ENCODE peak calls at places on chromosomes 2 and 18, in four cellular contexts. U is K562, L is HL-60, H is GM12878. C is an unnamed sample.
A peak's percentile ranks its signal among the peaks of the same experiment; 100 is the strongest.

GRCh38 chr2:179454443-179455218 is 190.0 kb upstream of the SESTD1 start:
- DNase-seq in U (no peak), L (no peak), H (no peak), C (no peak)

GRCh38 chr2:130797493-130798435 is 39.0 kb upstream of the ARHGEF4 start:
- DNase-seq in U (peak; percentile 92), L (peak; percentile 59), H (peak; percentile 19), C (peak; percentile 92)

GRCh38 chr18:75525331-75525730 is 97.8 kb upstream of the SMIM21 start:
- DNase-seq in U (no peak), L (no peak), H (no peak), C (no peak)

GRCh38 chr2:187547353-187547979 is 6.8 kb downstream of the TFPI start:
- DNase-seq in U (peak; percentile 63), L (no peak), H (no peak), C (no peak)

GRCh38 chr2:48510329-48510728 is 19.6 kb upstream of the STON1 start:
- DNase-seq in U (no peak), L (no peak), H (no peak), C (no peak)

GRCh38 chr2:185202416-185202815 is 536.2 kb upstream of the FSIP2 start:
- DNase-seq in U (no peak), L (no peak), H (no peak), C (no peak)

GRCh38 chr18:37567061-37567993 is 1.7 kb upstream of the CELF4 start:
- DNase-seq in U (no peak), L (no peak), H (no peak), C (no peak)

GRCh38 chr2:100114011-100114433 is 28.4 kb downstream of the AFF3 start:
- DNase-seq in U (no peak), L (no peak), H (no peak), C (no peak)

GRCh38 chr2:220117010-220117409 is 489.6 kb downstream of the SLC4A3 start:
- DNase-seq in U (no peak), L (no peak), H (no peak), C (no peak)

GRCh38 chr2:186068154-186068826 is 329.7 kb downstream of the FSIP2 start:
- DNase-seq in U (no peak), L (no peak), H (no peak), C (no peak)

GRCh38 chr2:239883326-239884050 is 141.7 kb downstream of the NDUFA10 start:
- DNase-seq in U (no peak), L (no peak), H (no peak), C (no peak)

GRCh38 chr2:123514808-123515207 is 510.3 kb upstream of the CNTNAP5 start:
- DNase-seq in U (no peak), L (no peak), H (no peak), C (no peak)

GRCh38 chr2:215698566-215698965 is 262.7 kb upstream of the FN1 start:
- DNase-seq in U (no peak), L (no peak), H (no peak), C (no peak)
- TF ChIP-seq SPI1 in U (no peak), L (no peak), H (no peak), C (no peak)

GRCh38 chr2:218879881-218880748 is 537 bp upstream of the WNT10A start:
- DNase-seq in U (peak; percentile 42), L (peak; percentile 43), H (peak; percentile 80), C (peak; percentile 80)
- TF ChIP-seq SPI1 in U (no peak), L (no peak), H (no peak), C (no peak)

GRCh38 chr2:218418321-218418716 is 604 bp upstream of the VIL1 start:
- DNase-seq in U (no peak), L (no peak), H (no peak), C (no peak)
- TF ChIP-seq SPI1 in U (no peak), L (no peak), H (no peak), C (no peak)

DNA sequence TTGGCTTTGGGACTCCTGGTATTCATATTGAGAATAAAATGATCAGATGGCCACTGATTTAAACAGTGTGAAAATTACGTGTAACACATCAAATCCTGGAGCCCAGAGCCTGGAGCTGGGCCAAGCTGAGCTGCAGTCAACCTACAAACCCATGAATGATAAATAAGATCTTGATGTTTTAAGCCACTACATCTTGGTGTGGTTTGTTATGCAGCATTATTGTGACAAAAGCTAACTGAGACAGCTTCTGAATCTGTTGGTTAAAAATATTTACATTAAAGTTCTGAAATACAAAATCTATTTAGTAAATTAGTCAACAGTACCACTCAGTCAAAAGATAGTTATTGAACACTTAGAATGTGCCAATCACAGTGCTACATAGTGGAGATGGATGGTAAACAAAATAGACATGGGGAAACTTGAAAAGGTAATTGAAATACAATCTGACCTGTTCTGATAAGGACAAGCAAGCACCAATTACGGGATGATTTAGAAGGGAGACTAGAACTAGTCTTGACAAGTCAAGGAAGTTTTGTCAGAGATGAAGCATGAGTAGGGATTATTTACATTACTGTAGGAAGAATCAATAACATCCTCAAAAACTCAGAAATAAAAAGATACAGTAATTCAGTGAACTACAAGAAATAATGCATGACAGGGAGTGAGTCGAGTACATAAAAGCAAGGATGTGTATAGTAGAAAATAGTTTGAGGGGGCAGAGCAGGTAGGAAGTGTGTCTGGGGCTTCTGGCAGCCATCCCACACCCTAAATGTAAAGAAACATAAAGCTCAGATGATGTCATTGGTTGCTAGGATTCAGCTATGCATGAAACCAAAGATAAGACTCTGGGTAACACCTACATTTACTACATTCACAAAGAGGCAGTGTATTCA is 157.7 kb downstream of the HNMT start:
- DNase-seq in U (no peak), L (no peak), H (no peak), C (no peak)
- TF ChIP-seq SPI1 in U (no peak), L (no peak), H (no peak), C (no peak)

GRCh38 chr18:26057208-26057821 is 33.1 kb downstream of the SS18 start:
- DNase-seq in U (no peak), L (no peak), H (no peak), C (no peak)

GRCh38 chr18:26051845-26052244 is 38.6 kb downstream of the SS18 start:
- DNase-seq in U (no peak), L (no peak), H (no peak), C (no peak)

GRCh38 chr18:26052497-26052896 is 37.9 kb downstream of the SS18 start:
- DNase-seq in U (no peak), L (no peak), H (no peak), C (no peak)

GRCh38 chr18:26059357-26059756 is 31.1 kb downstream of the SS18 start:
- DNase-seq in U (peak; percentile 21), L (no peak), H (no peak), C (no peak)

DNA sequence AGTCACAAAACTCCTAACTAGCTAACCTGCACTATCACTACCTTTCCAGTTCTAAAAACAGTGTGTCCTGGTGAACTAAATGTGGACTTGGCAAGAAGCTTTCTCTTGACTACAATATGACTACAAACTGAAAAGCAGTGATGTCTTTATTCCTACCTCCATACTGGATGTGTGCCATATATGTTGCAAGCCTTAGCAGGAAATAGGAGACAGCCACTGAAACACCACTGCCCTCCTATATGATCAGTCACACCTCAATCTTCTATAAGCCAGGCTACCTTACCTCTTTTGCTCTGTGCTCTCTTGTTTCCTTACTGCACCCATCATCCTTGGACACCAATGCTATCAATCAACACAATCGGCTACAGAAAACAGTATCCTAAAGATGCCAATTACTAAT is 34.1 kb downstream of the SS18 start:
- DNase-seq in U (no peak), L (no peak), H (no peak), C (no peak)
- TF ChIP-seq SPI1 in U (no peak), L (no peak), H (no peak), C (no peak)

GRCh38 chr2:855177-855576 is 95.5 kb upstream of the SNTG2 start:
- DNase-seq in U (no peak), L (no peak), H (no peak), C (no peak)
- TF ChIP-seq SPI1 in U (no peak), L (no peak), H (no peak), C (no peak)

GRCh38 chr18:48990497-48991298 is 39.9 kb upstream of the SMAD7 start:
- DNase-seq in U (peak; percentile 23), L (no peak), H (no peak), C (no peak)
- TF ChIP-seq SPI1 in U (no peak), L (no peak), H (no peak), C (no peak)